ENCODE peak calls at places on chromosomes 13 and 19, in five cellular contexts. B is Panc1, W is HCT116, H is GM23338, J is upper lobe of left lung. M is an unnamed sample.
A peak's percentile ranks its signal among the peaks of the same experiment; 100 is the strongest.

GRCh38 chr13:50226515-50227147 is 211.4 kb downstream of the KCNRG start:
- ATAC-seq in B (no peak), W (no peak), H (no peak), J (no peak), M (no peak)

GRCh38 chr13:23600534-23600933 is 30.3 kb downstream of the TNFRSF19 start:
- ATAC-seq in B (no peak), W (no peak), H (peak; percentile 57), J (no peak), M (no peak)

GRCh38 chr19:1789282-1790020 is 22.6 kb downstream of the ATP8B3 start:
- ATAC-seq in B (peak; percentile 66), W (no peak), H (peak; percentile 12), J (no peak), M (no peak)

GRCh38 chr19:17447704-17448189 is 721 bp downstream of the TMEM221 start:
- ATAC-seq in B (peak; percentile 32), W (no peak), H (no peak), J (peak; percentile 6), M (peak; percentile 26)

GRCh38 chr19:23770672-23771250 is 12.1 kb upstream of the ZNF681 start:
- ATAC-seq in B (no peak), W (no peak), H (no peak), J (no peak), M (no peak)

GRCh38 chr19:29375429-29376093 is 150.2 kb upstream of the VSTM2B start:
- ATAC-seq in B (no peak), W (no peak), H (no peak), J (no peak), M (no peak)

GRCh38 chr13:99355267-99356215 is 48.3 kb upstream of the GPR183 start:
- ATAC-seq in B (no peak), W (no peak), H (no peak), J (no peak), M (no peak)

GRCh38 chr13:51793570-51794273 is 10.2 kb downstream of the DHRS12 start:
- ATAC-seq in B (peak; percentile 80), W (peak; percentile 82), H (no peak), J (peak; percentile 83), M (peak; percentile 60)

GRCh38 chr13:94620286-94620896 is 18.7 kb downstream of the GPR180 start:
- ATAC-seq in B (no peak), W (peak; percentile 84), H (peak; percentile 81), J (no peak), M (no peak)

GRCh38 chr19:11284535-11284934 is 11.4 kb upstream of the TSPAN16 start:
- ATAC-seq in B (no peak), W (no peak), H (no peak), J (no peak), M (no peak)

GRCh38 chr13:50453238-50453637 is 390.3 kb downstream of the DLEU7 start:
- ATAC-seq in B (no peak), W (no peak), H (no peak), J (peak; percentile 53), M (no peak)

GRCh38 chr13:100229603-100230002 is 140.7 kb downstream of the PCCA start:
- ATAC-seq in B (no peak), W (no peak), H (no peak), J (no peak), M (no peak)

GRCh38 chr13:47252627-47253026 is 355.8 kb upstream of the HTR2A start:
- ATAC-seq in B (no peak), W (no peak), H (no peak), J (no peak), M (no peak)

GRCh38 chr13:94535231-94535630 is 55.7 kb upstream of the DCT start:
- ATAC-seq in B (no peak), W (no peak), H (no peak), J (no peak), M (no peak)

GRCh38 chr19:50565984-50566903 is 2.0 kb downstream of the LRRC4B start:
- ATAC-seq in B (no peak), W (no peak), H (no peak), J (no peak), M (no peak)

GRCh38 chr13:70985371-70985770 is 877.1 kb upstream of the KLHL1 start:
- ATAC-seq in B (no peak), W (no peak), H (no peak), J (no peak), M (no peak)

GRCh38 chr13:98222816-98223215 is 45.7 kb upstream of the RNF113B start:
- ATAC-seq in B (no peak), W (no peak), H (no peak), J (no peak), M (no peak)

GRCh38 chr19:38729653-38730469 is 14.4 kb downstream of the CAPN12 start:
- ATAC-seq in B (peak; percentile 46), W (peak; percentile 74), H (peak; percentile 89), J (peak; percentile 69), M (peak; percentile 59)

GRCh38 chr19:58428617-58429016 is 11.3 kb downstream of the ZNF132 start:
- ATAC-seq in B (no peak), W (no peak), H (no peak), J (no peak), M (no peak)

GRCh38 chr19:58091251-58091995 is 6.6 kb downstream of the ZSCAN18 start:
- ATAC-seq in B (peak; percentile 27), W (no peak), H (peak; percentile 58), J (no peak), M (no peak)

GRCh38 chr13:98542568-98543379 is 34.1 kb downstream of the STK24 start:
- ATAC-seq in B (no peak), W (no peak), H (no peak), J (peak; percentile 15), M (peak; percentile 18)

GRCh38 chr19:54320271-54320670 is 7.3 kb upstream of the LILRA5 start:
- ATAC-seq in B (no peak), W (no peak), H (no peak), J (no peak), M (no peak)
- H3K4me1 ChIP-seq in B (no peaks in the 10 kb centered on the region), W (no peaks in the 10 kb centered on the region), H (peaks cover 21% of the 10 kb centered on the region), J (no peaks in the 10 kb centered on the region), M (no peaks in the 10 kb centered on the region)

DNA sequence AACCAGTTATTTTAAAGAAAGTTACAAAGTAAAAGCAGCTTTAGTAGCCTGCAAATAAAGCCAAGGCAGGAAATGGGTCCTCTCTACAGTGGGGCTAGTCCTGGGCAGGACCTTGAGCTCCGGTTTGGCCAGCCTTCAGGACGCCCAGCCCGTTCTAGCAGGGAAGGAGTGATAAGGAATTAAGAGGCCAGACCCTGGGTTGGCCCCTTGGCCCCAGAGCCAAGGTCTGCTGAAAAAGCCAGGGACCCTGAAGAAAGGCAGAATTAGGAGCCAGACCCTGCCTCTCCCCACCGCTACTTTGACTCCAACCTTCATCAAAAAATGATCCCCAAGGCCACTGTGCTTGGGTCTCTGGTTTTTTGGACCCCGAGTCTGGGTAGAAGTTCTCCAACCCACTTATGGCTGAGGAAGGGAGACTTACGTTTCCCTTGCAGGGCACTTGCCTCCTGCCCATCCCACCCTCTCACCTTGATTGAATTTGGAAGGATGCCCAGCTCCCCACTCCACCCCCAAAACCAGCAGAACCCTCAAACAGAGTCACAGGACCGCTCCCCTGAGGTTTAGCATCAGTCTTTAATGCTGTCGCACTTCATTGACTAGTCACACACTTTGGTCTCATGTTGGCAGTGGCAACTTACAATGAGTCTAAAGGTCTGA is 3.9 kb downstream of the DNAJB1 start:
- ATAC-seq in B (no peak), W (no peak), H (no peak), J (no peak), M (no peak)
- TF ChIP-seq POLR2AphosphoS5 in B (no peak), W (no peak), H (no peak), J (no peak), M (no peak)

GRCh38 chr19:33866696-33867095 is 70.0 kb downstream of the KCTD15 start:
- ATAC-seq in B (no peak), W (no peak), H (no peak), J (no peak), M (no peak)
- H3K4me1 ChIP-seq in B (no peaks in the 10 kb centered on the region), W (no peaks in the 10 kb centered on the region), H (peaks cover 2% of the 10 kb centered on the region), J (peaks cover 4% of the 10 kb centered on the region), M (peaks cover 10% of the 10 kb centered on the region)

DNA sequence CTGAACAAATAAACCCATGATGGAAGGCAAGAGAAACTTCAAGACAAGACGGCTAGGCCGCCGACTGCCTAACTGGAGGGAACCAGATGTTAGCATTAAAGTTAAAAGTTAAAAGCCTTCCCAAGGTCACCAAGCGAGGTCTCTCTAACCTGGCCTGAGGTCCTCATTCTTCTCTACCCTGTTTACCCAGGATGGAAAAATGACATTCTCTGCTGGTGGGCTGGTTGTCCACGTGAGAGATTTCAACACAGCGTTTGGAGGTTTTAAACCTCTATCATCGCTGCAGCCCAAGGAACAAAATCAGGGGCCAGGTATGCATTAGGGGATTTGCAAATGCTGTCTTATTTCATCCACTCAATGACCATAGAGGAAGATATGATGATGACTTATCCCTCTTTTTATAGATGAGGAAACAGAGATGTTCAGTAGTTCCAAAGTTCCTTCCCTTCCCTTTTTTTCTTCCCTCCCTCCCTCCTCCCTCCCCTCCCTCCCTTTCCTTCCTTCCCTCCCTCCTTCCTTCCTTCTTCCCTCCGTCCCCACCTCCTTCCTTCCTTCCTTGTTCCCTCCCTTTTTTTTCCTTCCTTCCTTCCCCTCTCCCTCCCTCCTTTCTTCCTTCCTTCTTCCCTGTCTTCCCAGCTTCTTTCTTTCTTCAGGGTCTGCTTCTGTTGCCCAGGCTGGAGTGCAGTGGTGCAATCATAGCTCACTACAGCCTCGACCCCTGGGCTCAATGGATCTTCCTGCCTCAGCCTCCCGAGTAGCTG is 79.7 kb downstream of the INSR start:
- ATAC-seq in B (no peak), W (no peak), H (no peak), J (no peak), M (no peak)
- TF ChIP-seq POLR2AphosphoS5 in B (no peak), W (no peak), H (no peak), J (no peak), M (no peak)

DNA sequence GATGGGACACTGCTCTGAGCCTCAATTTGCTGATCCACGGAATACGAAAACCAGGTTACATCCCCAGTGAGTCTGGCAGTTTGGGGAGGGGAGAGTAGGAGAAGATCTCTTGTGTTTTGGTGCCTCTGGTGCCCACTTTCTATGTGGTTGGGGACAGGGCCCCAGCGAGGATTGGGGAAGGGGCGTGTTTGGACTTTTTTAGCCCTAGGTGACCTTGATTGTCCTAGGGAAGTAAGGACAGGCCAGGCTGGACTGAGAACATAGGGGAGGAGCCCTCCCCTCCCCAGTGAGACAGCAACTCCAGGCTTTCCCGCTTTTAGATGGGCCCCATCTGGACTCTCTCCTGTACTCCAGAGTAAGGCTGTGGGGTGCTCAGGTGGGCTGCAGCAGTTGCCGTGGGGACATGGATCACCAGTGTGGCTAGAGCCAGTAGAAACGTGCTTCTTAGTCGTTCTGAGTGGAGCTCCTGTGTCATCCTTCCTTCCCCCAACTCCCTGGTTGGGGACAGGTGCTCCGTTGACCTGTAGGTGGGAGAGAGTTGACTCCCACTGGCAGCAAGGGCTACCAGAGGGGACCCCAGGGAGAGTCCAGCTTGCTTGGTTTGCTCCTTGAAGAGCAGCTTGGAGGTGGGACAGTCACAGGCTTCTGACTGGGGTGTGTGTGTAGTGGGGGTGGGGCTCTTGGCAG is 4.3 kb downstream of the EGLN2 start:
- ATAC-seq in B (no peak), W (no peak), H (no peak), J (no peak), M (no peak)
- H3K4me1 ChIP-seq in B (peaks cover 51% of the 10 kb centered on the region), W (peaks cover 64% of the 10 kb centered on the region), H (peaks cover 63% of the 10 kb centered on the region), J (peaks cover 82% of the 10 kb centered on the region), M (peaks cover 16% of the 10 kb centered on the region)

DNA sequence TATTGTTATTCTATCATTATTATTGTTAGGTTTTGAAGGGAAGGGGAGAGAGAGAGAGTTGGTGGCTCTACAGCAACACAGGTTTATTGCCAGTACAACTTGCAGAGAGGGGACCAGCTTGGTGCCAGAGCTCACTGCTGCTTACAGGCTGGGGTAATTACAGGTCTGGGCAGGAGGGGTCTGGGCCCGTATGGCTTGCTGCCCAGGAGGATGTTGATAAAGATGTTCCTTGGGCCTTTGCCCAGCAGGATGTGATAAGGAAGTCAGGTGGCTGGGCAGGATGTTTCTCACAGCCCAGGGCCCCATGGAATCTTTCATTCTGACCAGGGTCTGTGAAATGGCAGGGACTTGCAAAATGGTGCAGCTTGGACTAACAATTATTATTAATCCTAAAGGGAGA is 64.2 kb upstream of the ZNF599 start:
- ATAC-seq in B (no peak), W (no peak), H (no peak), J (no peak), M (peak; percentile 43)
- TF ChIP-seq POLR2AphosphoS5 in B (no peak), W (no peak), H (no peak), J (peak; percentile 61), M (no peak)

GRCh38 chr19:16019691-16020448 is 56.4 kb upstream of the TPM4 start:
- ATAC-seq in B (no peak), W (no peak), H (no peak), J (no peak), M (no peak)
- H3K4me1 ChIP-seq in B (no peaks in the 10 kb centered on the region), W (no peaks in the 10 kb centered on the region), H (no peaks in the 10 kb centered on the region), J (no peaks in the 10 kb centered on the region), M (no peaks in the 10 kb centered on the region)